ENCODE peak calls at places on chromosomes 4 and X, in six cellular contexts. T is lower lobe of right lung, M is NCI-H510A, O is memory B cell, A is heart left ventricle, K is sigmoid colon. G is an unnamed sample.

GRCh38 chr4:154877110-154877760 is 96.2 kb downstream of the RBM46 start:
- DNase-seq in T (no peak), M (no peak), O (no peak), A (no peak), K (no peak), G (no peak)

GRCh38 chr4:23016981-23017380 is 324.2 kb downstream of the GBA3 start:
- DNase-seq in T (no peak), M (no peak), O (no peak), A (no peak), K (no peak), G (no peak)

GRCh38 chr4:56181140-56181950 is 205.9 kb downstream of the AASDH start:
- DNase-seq in T (no peak), M (no peak), O (no peak), A (no peak), K (no peak), G (no peak)

GRCh38 chr4:132614682-132615081 is 534.4 kb upstream of the PCDH10 start:
- DNase-seq in T (no peak), M (no peak), O (no peak), A (no peak), K (no peak), G (no peak)

GRCh38 chr4:83905952-83906351 is 370.0 kb downstream of the GPAT3 start:
- DNase-seq in T (no peak), M (no peak), O (no peak), A (no peak), K (no peak), G (no peak)

GRCh38 chrX:138711399-138712347 is at the start of gene FGF13:
- DNase-seq in T (peak; percentile 20), M (no peak), O (no peak), A (peak; percentile 28), K (peak; percentile 68), G (no peak)

GRCh38 chr4:161577604-161578301 is 586.0 kb downstream of the FSTL5 start:
- DNase-seq in T (no peak), M (no peak), O (no peak), A (no peak), K (no peak), G (no peak)

GRCh38 chr4:140568507-140569306 is at the start of gene UCP1:
- DNase-seq in T (peak; percentile 60), M (no peak), O (no peak), A (peak; percentile 46), K (no peak), G (no peak)